ENCODE peak calls at places on chromosomes 3 and 15, in ten cellular contexts. M is caudate nucleus; B is neural crest cell; K is sigmoid colon; Q is HEK293T; J is CD4-positive, alpha-beta memory T cell; C is fibroblast of lung; N is sciatic nerve; I is lower leg skin; E is GM10248. A is an unnamed sample.

GRCh38 chr15:73688455-73688854 is 4.3 kb downstream of the CD276 start:
- DNase-seq in J (no peak), Q (no peak), K (peak; percentile 52), N (peak; percentile 49), I (no peak), C (no peak), E (no peak), M (no peak), B (no peak), A (no peak)

GRCh38 chr3:132417695-132418520 is 606 bp downstream of the DNAJC13 start:
- DNase-seq in E (peak; percentile 57), Q (peak; percentile 57), J (no peak), C (peak; percentile 76), I (peak; percentile 51), M (no peak), B (no peak), N (no peak), K (peak; percentile 80), A (peak; percentile 43)

GRCh38 chr3:50616003-50616769 is 765 bp upstream of the MAPKAPK3 start:
- DNase-seq in K (peak; percentile 94), J (peak; percentile 80), B (peak; percentile 78), Q (peak; percentile 85), M (peak; percentile 55), C (peak; percentile 82), E (peak; percentile 84), N (peak; percentile 89), I (peak; percentile 82), A (peak; percentile 88)

GRCh38 chr3:148149556-148149955 is 548.1 kb upstream of the AGTR1 start:
- DNase-seq in N (no peak), Q (no peak), B (no peak), C (no peak), M (no peak), K (no peak), I (no peak), E (no peak), J (no peak), A (no peak)

GRCh38 chr3:45055032-45055410 is 28.9 kb downstream of the CLEC3B start:
- DNase-seq in I (no peak), Q (no peak), C (peak; percentile 91), B (no peak), K (no peak), N (no peak), M (no peak), J (no peak), E (no peak), A (no peak)

GRCh38 chr15:60407406-60407805 is 9.6 kb upstream of the ANXA2 start:
- DNase-seq in J (no peak), M (no peak), N (no peak), K (no peak), E (no peak), I (no peak), Q (no peak), B (no peak), C (peak; percentile 72), A (no peak)

GRCh38 chr15:48005921-48006541 is 114.8 kb upstream of the SLC24A5 start:
- DNase-seq in C (no peak), J (no peak), M (no peak), B (no peak), N (peak; percentile 78), Q (peak; percentile 9), I (peak; percentile 84), E (no peak), K (no peak), A (no peak)

GRCh38 chr15:86327230-86327865 is 247.7 kb downstream of the AGBL1 start:
- DNase-seq in I (no peak), E (no peak), J (no peak), K (no peak), C (no peak), M (no peak), N (no peak), Q (no peak), B (no peak), A (no peak)

GRCh38 chr3:15341030-15341726 is 8.8 kb upstream of the SH3BP5 start:
- DNase-seq in E (no peak), N (no peak), J (no peak), Q (no peak), M (no peak), C (no peak), B (no peak), K (no peak), I (no peak), A (no peak)

GRCh38 chr3:185824051-185824466 is 783 bp downstream of the IGF2BP2 start:
- DNase-seq in Q (no peak), I (no peak), M (no peak), J (peak; percentile 11), K (no peak), N (peak; percentile 66), C (no peak), E (peak; percentile 32), B (peak; percentile 40), A (peak; percentile 9)

GRCh38 chr3:17432237-17432636 is 310.2 kb downstream of the TBC1D5 start:
- DNase-seq in J (no peak), N (no peak), B (no peak), E (no peak), K (no peak), C (peak; percentile 27), M (no peak), I (no peak), Q (no peak), A (no peak)

GRCh38 chr15:88729581-88729980 is 73.7 kb upstream of the ACAN start:
- DNase-seq in B (no peak), Q (no peak), C (no peak), N (no peak), K (no peak), J (no peak), M (no peak), I (no peak), E (no peak), A (no peak)

GRCh38 chr3:46405301-46406079 is 1.4 kb downstream of the CCR5AS start:
- DNase-seq in C (no peak), N (no peak), Q (no peak), K (peak; percentile 70), E (no peak), J (no peak), B (no peak), M (no peak), I (peak; percentile 36), A (no peak)

GRCh38 chr3:58349792-58350626 is 17.3 kb downstream of the PXK start:
- DNase-seq in M (no peak), J (no peak), Q (no peak), I (no peak), E (peak; percentile 65), K (no peak), C (no peak), B (no peak), N (no peak), A (peak; percentile 59)

GRCh38 chr15:39486546-39487081 is 94.3 kb upstream of the THBS1 start:
- DNase-seq in C (peak; percentile 85), N (no peak), B (no peak), M (no peak), J (no peak), Q (no peak), K (no peak), E (no peak), I (no peak), A (no peak)

GRCh38 chr3:185680216-185680615 is 94.1 kb downstream of the SENP2 start:
- DNase-seq in K (no peak), B (no peak), J (no peak), E (no peak), N (no peak), I (no peak), M (no peak), C (peak; percentile 10), Q (no peak), A (no peak)

GRCh38 chr3:12351145-12351544 is 62.3 kb downstream of the PPARG start:
- DNase-seq in B (no peak), N (no peak), I (peak; percentile 59), K (peak; percentile 66), C (peak; percentile 60), M (no peak), Q (no peak), E (no peak), J (no peak), A (no peak)

GRCh38 chr15:99434506-99435137 is 131.2 kb upstream of the MEF2A start:
- DNase-seq in C (no peak), E (no peak), I (peak; percentile 14), M (no peak), K (peak; percentile 59), Q (no peak), J (no peak), B (no peak), N (peak; percentile 28), A (no peak)

GRCh38 chr15:98682992-98683701 is 34.8 kb downstream of the IGF1R start:
- DNase-seq in B (no peak), E (no peak), K (no peak), Q (no peak), I (no peak), M (no peak), C (peak; percentile 56), J (no peak), N (no peak), A (no peak)

GRCh38 chr3:140091143-140091542 is 156.2 kb downstream of the CLSTN2 start:
- DNase-seq in N (no peak), E (no peak), C (no peak), M (no peak), K (peak; percentile 63), B (no peak), I (no peak), J (no peak), Q (no peak), A (no peak)

GRCh38 chr3:36993326-36994283 is at the start of gene MLH1:
- DNase-seq in E (peak; percentile 85), M (no peak), J (peak; percentile 96), C (peak; percentile 100), K (peak; percentile 97), I (peak; percentile 100), B (peak; percentile 99), Q (no peak), N (peak; percentile 99), A (peak; percentile 99)

GRCh38 chr3:180036092-180036677 is 552 bp downstream of the PEX5L start:
- DNase-seq in C (no peak), B (no peak), M (no peak), J (no peak), E (no peak), N (no peak), Q (no peak), K (no peak), I (no peak), A (no peak)

GRCh38 chr3:76859596-76859995 is 180.3 kb upstream of the ROBO2 start:
- DNase-seq in M (no peak), K (no peak), N (no peak), B (no peak), I (no peak), C (no peak), J (no peak), Q (no peak), E (no peak), A (no peak)

GRCh38 chr15:80503319-80503952 is 99.3 kb downstream of the ARNT2 start:
- DNase-seq in Q (no peak), M (no peak), E (no peak), I (no peak), N (no peak), K (no peak), C (no peak), B (no peak), J (no peak), A (no peak)

GRCh38 chr15:93862791-93863190 is 368.6 kb upstream of the MCTP2 start:
- DNase-seq in J (no peak), E (no peak), I (peak; percentile 48), K (peak; percentile 73), Q (no peak), N (no peak), C (no peak), M (no peak), B (no peak), A (no peak)